ENCODE peak calls at places on chromosome 1, in six cellular contexts. One of them, this sample, is unnamed. For H3K9me3, the result is how much of the 10 kb centered on the place peaks cover.

GRCh38 chr1:208227366-208227765 is 16.8 kb downstream of the PLXNA2 start:
- DNase-seq in Panc1: no peak
- DNase-seq in NT2/D1: no peak
- DNase-seq in CD4-positive, alpha-beta T cell: no peak
- DNase-seq in CD8-positive, alpha-beta memory T cell: no peak
- DNase-seq in cardiac muscle cell: no peak
- DNase-seq in this sample: no peak

GRCh38 chr1:58476179-58476578 is 70.3 kb downstream of the OMA1 start:
- DNase-seq in NT2/D1: no peak
- DNase-seq in CD4-positive, alpha-beta T cell: no peak
- DNase-seq in cardiac muscle cell: no peak
- DNase-seq in Panc1: no peak
- DNase-seq in CD8-positive, alpha-beta memory T cell: no peak
- DNase-seq in this sample: no peak

GRCh38 chr1:225460021-225460736 is 32.3 kb upstream of the LBR start:
- DNase-seq in cardiac muscle cell: no peak
- DNase-seq in CD8-positive, alpha-beta memory T cell: peak
- DNase-seq in Panc1: no peak
- DNase-seq in CD4-positive, alpha-beta T cell: no peak
- DNase-seq in NT2/D1: no peak
- DNase-seq in this sample: no peak

GRCh38 chr1:219913005-219913404 is 15.4 kb downstream of the SLC30A10 start:
- DNase-seq in CD4-positive, alpha-beta T cell: no peak
- DNase-seq in cardiac muscle cell: no peak
- DNase-seq in Panc1: no peak
- DNase-seq in NT2/D1: no peak
- DNase-seq in CD8-positive, alpha-beta memory T cell: no peak
- DNase-seq in this sample: no peak

GRCh38 chr1:168518201-168518689 is 25.6 kb downstream of the XCL2 start:
- DNase-seq in CD8-positive, alpha-beta memory T cell: no peak
- DNase-seq in cardiac muscle cell: no peak
- DNase-seq in Panc1: no peak
- DNase-seq in NT2/D1: no peak
- DNase-seq in CD4-positive, alpha-beta T cell: no peak
- DNase-seq in this sample: no peak

GRCh38 chr1:167059045-167059728 is 31.0 kb downstream of the GPA33 start:
- DNase-seq in CD4-positive, alpha-beta T cell: peak
- DNase-seq in Panc1: no peak
- DNase-seq in cardiac muscle cell: peak
- DNase-seq in NT2/D1: peak
- DNase-seq in CD8-positive, alpha-beta memory T cell: peak
- DNase-seq in this sample: peak

GRCh38 chr1:48049823-48050539 is 52.8 kb upstream of the TRABD2B start:
- DNase-seq in Panc1: no peak
- DNase-seq in CD8-positive, alpha-beta memory T cell: no peak
- DNase-seq in cardiac muscle cell: peak
- DNase-seq in CD4-positive, alpha-beta T cell: no peak
- DNase-seq in NT2/D1: no peak
- DNase-seq in this sample: no peak

GRCh38 chr1:174995121-174995520 is 4.6 kb upstream of the CACYBP start:
- DNase-seq in Panc1: no peak
- DNase-seq in NT2/D1: no peak
- DNase-seq in cardiac muscle cell: no peak
- DNase-seq in CD4-positive, alpha-beta T cell: no peak
- DNase-seq in CD8-positive, alpha-beta memory T cell: no peak
- DNase-seq in this sample: no peak

GRCh38 chr1:9824702-9825089 is 931 bp upstream of the CLSTN1 start:
- DNase-seq in cardiac muscle cell: no peak
- DNase-seq in CD8-positive, alpha-beta memory T cell: no peak
- DNase-seq in Panc1: no peak
- DNase-seq in CD4-positive, alpha-beta T cell: no peak
- DNase-seq in NT2/D1: no peak
- DNase-seq in this sample: no peak

GRCh38 chr1:33260435-33260980 is 4.2 kb downstream of the ZNF362 start:
- DNase-seq in CD8-positive, alpha-beta memory T cell: no peak
- DNase-seq in Panc1: no peak
- DNase-seq in cardiac muscle cell: no peak
- DNase-seq in NT2/D1: no peak
- DNase-seq in CD4-positive, alpha-beta T cell: no peak
- DNase-seq in this sample: no peak

GRCh38 chr1:85330711-85331290 is 54.4 kb upstream of the BCL10 start:
- DNase-seq in CD4-positive, alpha-beta T cell: no peak
- DNase-seq in CD8-positive, alpha-beta memory T cell: no peak
- DNase-seq in NT2/D1: no peak
- DNase-seq in Panc1: no peak
- DNase-seq in cardiac muscle cell: no peak
- DNase-seq in this sample: no peak

GRCh38 chr1:60035925-60036324 is 37.6 kb downstream of the C1orf87 start:
- DNase-seq in cardiac muscle cell: no peak
- DNase-seq in NT2/D1: no peak
- DNase-seq in CD8-positive, alpha-beta memory T cell: no peak
- DNase-seq in Panc1: no peak
- DNase-seq in CD4-positive, alpha-beta T cell: no peak
- DNase-seq in this sample: no peak

GRCh38 chr1:236860674-236861073 is 65.6 kb downstream of the MTR start:
- DNase-seq in CD4-positive, alpha-beta T cell: no peak
- DNase-seq in cardiac muscle cell: no peak
- DNase-seq in CD8-positive, alpha-beta memory T cell: no peak
- DNase-seq in Panc1: no peak
- DNase-seq in NT2/D1: no peak
- DNase-seq in this sample: no peak

GRCh38 chr1:241834733-241835377 is 13.1 kb upstream of the EXO1 start:
- DNase-seq in NT2/D1: peak
- DNase-seq in CD8-positive, alpha-beta memory T cell: no peak
- DNase-seq in Panc1: peak
- DNase-seq in CD4-positive, alpha-beta T cell: no peak
- DNase-seq in cardiac muscle cell: peak
- DNase-seq in this sample: no peak

GRCh38 chr1:209900734-209901133 is 37.3 kb upstream of the SYT14 start:
- DNase-seq in cardiac muscle cell: no peak
- DNase-seq in CD4-positive, alpha-beta T cell: no peak
- DNase-seq in NT2/D1: no peak
- DNase-seq in CD8-positive, alpha-beta memory T cell: no peak
- DNase-seq in Panc1: no peak
- DNase-seq in this sample: no peak

GRCh38 chr1:238606457-238606856 is 715.7 kb upstream of the ZP4 start:
- DNase-seq in cardiac muscle cell: no peak
- DNase-seq in CD4-positive, alpha-beta T cell: no peak
- DNase-seq in NT2/D1: no peak
- DNase-seq in Panc1: no peak
- DNase-seq in CD8-positive, alpha-beta memory T cell: no peak
- DNase-seq in this sample: no peak
- H3K9me3 ChIP-seq in cardiac muscle cell: under half
- H3K9me3 ChIP-seq in CD4-positive, alpha-beta T cell: under half
- H3K9me3 ChIP-seq in NT2/D1: under half
- H3K9me3 ChIP-seq in Panc1: under half
- H3K9me3 ChIP-seq in CD8-positive, alpha-beta memory T cell: under half
- H3K9me3 ChIP-seq in this sample: under half

GRCh38 chr1:248625971-248626370 is 8.9 kb downstream of the OR2T11 start:
- DNase-seq in NT2/D1: no peak
- DNase-seq in CD8-positive, alpha-beta memory T cell: no peak
- DNase-seq in cardiac muscle cell: no peak
- DNase-seq in Panc1: no peak
- DNase-seq in CD4-positive, alpha-beta T cell: no peak
- DNase-seq in this sample: no peak
- H3K9me3 ChIP-seq in NT2/D1: under half
- H3K9me3 ChIP-seq in CD8-positive, alpha-beta memory T cell: under half
- H3K9me3 ChIP-seq in cardiac muscle cell: under half
- H3K9me3 ChIP-seq in Panc1: under half
- H3K9me3 ChIP-seq in CD4-positive, alpha-beta T cell: under half
- H3K9me3 ChIP-seq in this sample: under half

GRCh38 chr1:246512635-246513034 is 5.6 kb upstream of the SMYD3 start:
- DNase-seq in CD8-positive, alpha-beta memory T cell: no peak
- DNase-seq in cardiac muscle cell: no peak
- DNase-seq in CD4-positive, alpha-beta T cell: no peak
- DNase-seq in NT2/D1: no peak
- DNase-seq in Panc1: no peak
- DNase-seq in this sample: no peak

GRCh38 chr1:246511203-246511602 is 4.1 kb upstream of the SMYD3 start:
- DNase-seq in Panc1: no peak
- DNase-seq in NT2/D1: no peak
- DNase-seq in CD8-positive, alpha-beta memory T cell: no peak
- DNase-seq in cardiac muscle cell: no peak
- DNase-seq in CD4-positive, alpha-beta T cell: no peak
- DNase-seq in this sample: no peak

GRCh38 chr1:246513041-246513440 is 6.0 kb upstream of the SMYD3 start:
- DNase-seq in Panc1: no peak
- DNase-seq in CD8-positive, alpha-beta memory T cell: no peak
- DNase-seq in cardiac muscle cell: no peak
- DNase-seq in CD4-positive, alpha-beta T cell: no peak
- DNase-seq in NT2/D1: no peak
- DNase-seq in this sample: no peak

GRCh38 chr1:246513619-246514343 is 6.7 kb upstream of the SMYD3 start:
- DNase-seq in Panc1: no peak
- DNase-seq in NT2/D1: no peak
- DNase-seq in CD8-positive, alpha-beta memory T cell: no peak
- DNase-seq in CD4-positive, alpha-beta T cell: no peak
- DNase-seq in cardiac muscle cell: no peak
- DNase-seq in this sample: no peak

DNA sequence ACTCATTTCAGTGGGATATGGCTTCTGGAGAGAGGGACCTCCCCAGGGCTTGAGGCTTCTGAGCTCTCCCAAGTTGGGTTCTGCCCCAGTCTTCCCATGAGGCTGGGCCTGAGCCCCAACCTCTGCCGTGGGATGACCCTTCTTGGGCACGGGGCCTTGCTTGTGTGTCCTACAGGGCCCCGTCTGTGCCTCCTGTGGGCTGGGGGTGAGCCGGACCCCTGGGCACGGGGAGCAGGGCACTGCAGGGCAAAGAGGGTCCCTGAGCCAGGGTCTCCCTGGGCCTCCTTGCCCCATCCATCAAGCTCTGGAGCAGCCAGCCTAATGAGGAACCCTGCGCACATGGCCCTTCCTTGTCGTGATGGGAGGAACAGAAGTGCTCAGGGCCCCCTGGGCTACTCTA is 5.2 kb upstream of the SMYD3 start:
- DNase-seq in cardiac muscle cell: no peak
- DNase-seq in NT2/D1: no peak
- DNase-seq in Panc1: no peak
- DNase-seq in CD4-positive, alpha-beta T cell: no peak
- DNase-seq in CD8-positive, alpha-beta memory T cell: no peak
- DNase-seq in this sample: no peak
- H3K9me3 ChIP-seq in cardiac muscle cell: under half
- H3K9me3 ChIP-seq in NT2/D1: under half
- H3K9me3 ChIP-seq in Panc1: under half
- H3K9me3 ChIP-seq in CD4-positive, alpha-beta T cell: under half
- H3K9me3 ChIP-seq in CD8-positive, alpha-beta memory T cell: under half
- H3K9me3 ChIP-seq in this sample: under half

DNA sequence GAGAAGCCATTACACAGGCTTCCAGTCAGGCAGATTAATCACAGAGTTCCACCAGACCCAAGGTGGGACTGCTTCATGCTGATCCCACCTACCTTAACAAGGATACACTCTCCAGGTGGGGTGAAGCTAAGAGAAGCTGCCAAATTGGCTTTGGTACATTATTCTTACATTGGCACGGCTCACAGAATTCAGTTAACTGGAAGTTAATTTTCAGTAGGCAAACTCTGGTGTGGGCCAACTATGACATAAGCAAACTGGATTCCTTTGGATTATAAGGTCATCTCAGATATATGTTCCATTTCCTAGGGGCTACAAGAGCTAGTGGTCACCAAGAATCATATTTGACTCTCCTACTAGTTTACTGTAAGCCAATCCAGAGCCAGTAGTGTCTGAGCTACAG is 448.8 kb upstream of the BEND5 start:
- DNase-seq in CD4-positive, alpha-beta T cell: no peak
- DNase-seq in cardiac muscle cell: no peak
- DNase-seq in NT2/D1: no peak
- DNase-seq in CD8-positive, alpha-beta memory T cell: no peak
- DNase-seq in Panc1: no peak
- DNase-seq in this sample: no peak
- H3K9me3 ChIP-seq in CD4-positive, alpha-beta T cell: under half
- H3K9me3 ChIP-seq in cardiac muscle cell: under half
- H3K9me3 ChIP-seq in NT2/D1: under half
- H3K9me3 ChIP-seq in CD8-positive, alpha-beta memory T cell: under half
- H3K9me3 ChIP-seq in Panc1: under half
- H3K9me3 ChIP-seq in this sample: under half

GRCh38 chr1:238832106-238832505 is 554.3 kb upstream of the CHRM3 start:
- DNase-seq in NT2/D1: peak
- DNase-seq in CD8-positive, alpha-beta memory T cell: no peak
- DNase-seq in Panc1: no peak
- DNase-seq in cardiac muscle cell: no peak
- DNase-seq in CD4-positive, alpha-beta T cell: no peak
- DNase-seq in this sample: no peak
- H3K9me3 ChIP-seq in NT2/D1: under half
- H3K9me3 ChIP-seq in CD8-positive, alpha-beta memory T cell: under half
- H3K9me3 ChIP-seq in Panc1: under half
- H3K9me3 ChIP-seq in cardiac muscle cell: under half
- H3K9me3 ChIP-seq in CD4-positive, alpha-beta T cell: under half
- H3K9me3 ChIP-seq in this sample: under half

DNA sequence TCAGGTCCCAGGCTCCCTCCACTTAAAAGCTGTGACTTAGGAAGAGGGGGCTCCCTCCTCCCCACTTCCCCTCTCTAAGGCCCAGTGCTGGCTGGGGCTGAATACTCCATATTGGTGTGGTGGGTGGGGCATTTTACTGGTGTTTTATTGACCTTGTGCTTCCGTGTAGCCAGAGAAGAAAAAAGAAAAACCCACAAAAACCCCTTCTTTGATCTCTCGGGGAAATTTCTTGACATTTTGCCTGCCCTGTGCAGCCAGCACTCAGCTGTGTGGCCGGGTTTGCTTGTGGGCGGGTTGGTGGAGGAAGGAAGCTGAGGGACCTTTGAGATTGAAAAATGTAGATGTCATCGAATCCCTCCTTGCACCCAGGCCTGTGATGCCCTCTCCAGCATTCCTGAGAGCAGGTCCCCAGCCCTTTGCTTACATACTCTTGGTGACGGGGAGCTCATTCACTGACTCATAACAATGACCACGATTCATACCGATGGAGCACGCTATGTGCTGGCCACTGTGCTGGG is 24.8 kb downstream of the TNFRSF8 start:
- DNase-seq in NT2/D1: no peak
- DNase-seq in cardiac muscle cell: no peak
- DNase-seq in CD8-positive, alpha-beta memory T cell: no peak
- DNase-seq in Panc1: no peak
- DNase-seq in CD4-positive, alpha-beta T cell: no peak
- DNase-seq in this sample: peak
- H3K9me3 ChIP-seq in NT2/D1: under half
- H3K9me3 ChIP-seq in cardiac muscle cell: under half
- H3K9me3 ChIP-seq in CD8-positive, alpha-beta memory T cell: under half
- H3K9me3 ChIP-seq in Panc1: under half
- H3K9me3 ChIP-seq in CD4-positive, alpha-beta T cell: under half
- H3K9me3 ChIP-seq in this sample: under half

GRCh38 chr1:5692649-5693048 is 299.6 kb downstream of the NPHP4 start:
- DNase-seq in Panc1: no peak
- DNase-seq in NT2/D1: no peak
- DNase-seq in cardiac muscle cell: no peak
- DNase-seq in CD4-positive, alpha-beta T cell: no peak
- DNase-seq in CD8-positive, alpha-beta memory T cell: no peak
- DNase-seq in this sample: no peak
- H3K9me3 ChIP-seq in Panc1: under half
- H3K9me3 ChIP-seq in NT2/D1: under half
- H3K9me3 ChIP-seq in cardiac muscle cell: under half
- H3K9me3 ChIP-seq in CD4-positive, alpha-beta T cell: under half
- H3K9me3 ChIP-seq in CD8-positive, alpha-beta memory T cell: under half
- H3K9me3 ChIP-seq in this sample: under half